ENCODE peak calls at places on chromosome 15, in seven cellular contexts. K is PC-3, N is AG08395, H is SK-N-SH, D is amygdala, Q is prostate gland, T is HT1080. B is an unnamed sample.

GRCh38 chr15:82021992-82022391 is 23.8 kb downstream of the MEX3B start:
- DNase-seq in K (no peak), N (no peak), H (peak; percentile 25), D (no peak), Q (peak; percentile 30), T (peak; percentile 42), B (peak; percentile 80)

GRCh38 chr15:45637552-45638033 is 2.8 kb downstream of the SQOR start:
- DNase-seq in K (peak; percentile 60), N (peak; percentile 60), H (no peak), D (no peak), Q (peak; percentile 71), T (peak; percentile 65), B (peak; percentile 76)

GRCh38 chr15:56249080-56249479 is 5.4 kb upstream of the RFX7 start:
- DNase-seq in K (peak; percentile 42), N (peak; percentile 38), H (peak; percentile 20), D (no peak), Q (peak; percentile 4), T (peak; percentile 22), B (peak; percentile 49)

GRCh38 chr15:72117448-72117697 is 577 bp downstream of the MYO9A start:
- DNase-seq in K (peak; percentile 68), N (peak; percentile 78), H (peak; percentile 79), D (no peak), Q (peak; percentile 70), T (peak; percentile 83), B (peak; percentile 84)

GRCh38 chr15:68321229-68321628 is 43.7 kb downstream of the FEM1B start:
- DNase-seq in K (no peak), N (no peak), H (no peak), D (no peak), Q (no peak), T (no peak), B (no peak)

GRCh38 chr15:75436861-75437260 is 14.6 kb downstream of the SIN3A start:
- DNase-seq in K (no peak), N (no peak), H (no peak), D (no peak), Q (no peak), T (no peak), B (peak; percentile 49)

GRCh38 chr15:84400017-84400740 is 164.6 kb downstream of the GOLGA6L4 start:
- DNase-seq in K (no peak), N (no peak), H (no peak), D (no peak), Q (no peak), T (no peak), B (no peak)

GRCh38 chr15:58472221-58472620 is 40.4 kb downstream of the LIPC start:
- DNase-seq in K (no peak), N (no peak), H (no peak), D (no peak), Q (no peak), T (peak; percentile 17), B (peak; percentile 32)

GRCh38 chr15:73994419-73994883 is at the start of gene PML:
- DNase-seq in K (peak; percentile 92), N (peak; percentile 97), H (peak; percentile 96), D (peak; percentile 88), Q (peak; percentile 96), T (peak; percentile 95), B (peak; percentile 94)

GRCh38 chr15:22973286-22973685 is 6.9 kb downstream of the CYFIP1 start:
- DNase-seq in K (no peak), N (no peak), H (no peak), D (no peak), Q (no peak), T (no peak), B (no peak)

GRCh38 chr15:25568751-25569150 is 129.9 kb upstream of the UBE3A start:
- DNase-seq in K (no peak), N (peak; percentile 41), H (no peak), D (peak; percentile 10), Q (no peak), T (no peak), B (no peak)

GRCh38 chr15:57703387-57703786 is 3.1 kb upstream of the POLR2M start:
- DNase-seq in K (peak; percentile 70), N (peak; percentile 35), H (no peak), D (no peak), Q (peak; percentile 36), T (peak; percentile 46), B (peak; percentile 78)

GRCh38 chr15:47937834-47938233 is 183.0 kb upstream of the SLC24A5 start:
- DNase-seq in K (no peak), N (no peak), H (no peak), D (no peak), Q (no peak), T (no peak), B (no peak)

GRCh38 chr15:52523192-52523591 is 5.5 kb downstream of the MYO5A start:
- DNase-seq in K (peak; percentile 58), N (peak; percentile 92), H (no peak), D (no peak), Q (no peak), T (peak; percentile 58), B (peak; percentile 79)

GRCh38 chr15:50996641-50997040 is 88.2 kb downstream of the AP4E1 start:
- DNase-seq in K (peak; percentile 52), N (peak; percentile 66), H (no peak), D (no peak), Q (no peak), T (no peak), B (peak; percentile 74)

GRCh38 chr15:101250931-101251829 is 668 bp downstream of the CHSY1 start:
- DNase-seq in K (peak; percentile 41), N (peak; percentile 41), H (peak; percentile 68), D (no peak), Q (no peak), T (peak; percentile 23), B (peak; percentile 42)

GRCh38 chr15:91537868-91538267 is 315.6 kb upstream of the SLCO3A1 start:
- DNase-seq in K (no peak), N (no peak), H (no peak), D (no peak), Q (no peak), T (no peak), B (no peak)

GRCh38 chr15:59952960-59953359 is 51.2 kb upstream of the FOXB1 start:
- DNase-seq in K (no peak), N (no peak), H (no peak), D (no peak), Q (no peak), T (no peak), B (no peak)

GRCh38 chr15:60583194-60583593 is 104.3 kb upstream of the ICE2 start:
- DNase-seq in K (no peak), N (no peak), H (no peak), D (no peak), Q (no peak), T (no peak), B (no peak)

GRCh38 chr15:29322407-29322806 is 52.8 kb upstream of the NSMCE3 start:
- DNase-seq in K (no peak), N (no peak), H (no peak), D (no peak), Q (no peak), T (no peak), B (no peak)

GRCh38 chr15:61661791-61662190 is 398.5 kb downstream of the VPS13C start:
- DNase-seq in K (no peak), N (no peak), H (no peak), D (no peak), Q (no peak), T (no peak), B (peak; percentile 47)

B was measured in mammary epithelial cell.